ENCODE peak calls at places on chromosome 13, in four cellular contexts. R, N, X and H are unnamed samples.

GRCh38 chr13:41916173-41916954 is 44.5 kb downstream of the VWA8 start:
- DNase-seq in X (peak), R (peak), N (peak), H (peak)

GRCh38 chr13:51675877-51676276 is 91.6 kb downstream of the WDFY2 start:
- DNase-seq in X (no peak), R (no peak), N (no peak), H (no peak)

GRCh38 chr13:76297331-76297730 is 588.9 kb downstream of the KCTD12 start:
- DNase-seq in X (no peak), N (no peak), R (no peak), H (no peak)

GRCh38 chr13:26590379-26590778 is 32.9 kb downstream of the WASF3 start:
- DNase-seq in R (no peak), N (no peak), X (no peak), H (no peak)

GRCh38 chr13:20006206-20006605 is 47.7 kb downstream of the ZMYM2 start:
- DNase-seq in X (peak), R (no peak), N (peak), H (peak)

GRCh38 chr13:20305587-20305986 is 73.5 kb upstream of the GJB6 start:
- DNase-seq in R (no peak), N (no peak), X (no peak), H (no peak)

GRCh38 chr13:57784633-57785032 is 153.1 kb downstream of the PCDH17 start:
- DNase-seq in R (no peak), X (no peak), N (no peak), H (no peak)

GRCh38 chr13:29819157-29819556 is 31.3 kb downstream of the UBL3 start:
- DNase-seq in R (no peak), N (no peak), X (no peak), H (no peak)

GRCh38 chr13:107119989-107120881 is 552.3 kb upstream of the ARGLU1 start:
- DNase-seq in N (no peak), X (no peak), R (no peak), H (no peak)

GRCh38 chr13:111153977-111154332 is 38.8 kb downstream of the ARHGEF7 start:
- DNase-seq in R (no peak), X (no peak), N (peak), H (peak)

GRCh38 chr13:26132756-26133155 is 80.9 kb upstream of the SHISA2 start:
- DNase-seq in N (peak), R (no peak), X (no peak), H (no peak)

GRCh38 chr13:80399340-80400163 is 58.6 kb upstream of the SPRY2 start:
- DNase-seq in X (no peak), R (no peak), N (no peak), H (peak)

GRCh38 chr13:50588736-50589135 is 254.8 kb downstream of the DLEU7 start:
- DNase-seq in R (no peak), N (peak), X (no peak), H (peak)

GRCh38 chr13:42991892-42992584 is at the start of gene EPSTI1:
- DNase-seq in R (peak), X (peak), N (peak), H (peak)

GRCh38 chr13:47896546-47896945 is 104.5 kb downstream of the SUCLA2 start:
- DNase-seq in N (no peak), X (no peak), R (no peak), H (no peak)

GRCh38 chr13:72694314-72694713 is 33.1 kb downstream of the MZT1 start:
- DNase-seq in N (no peak), R (no peak), X (no peak), H (no peak)

GRCh38 chr13:37340911-37341670 is 235.6 kb upstream of the CSNK1A1L start:
- DNase-seq in N (no peak), R (no peak), X (no peak), H (no peak)

GRCh38 chr13:40152145-40152544 is 496.7 kb downstream of the COG6 start:
- DNase-seq in X (peak), N (peak), R (no peak), H (peak)

GRCh38 chr13:80979035-80979641 is 638.2 kb upstream of the SPRY2 start:
- DNase-seq in N (peak), X (peak), R (no peak), H (peak)

GRCh38 chr13:20383058-20383457 is 142.6 kb downstream of the CRYL1 start:
- DNase-seq in R (no peak), N (no peak), X (no peak), H (no peak)

GRCh38 chr13:27556109-27556508 is 64.2 kb downstream of the LNX2 start:
- DNase-seq in X (peak), N (peak), R (no peak), H (peak)

GRCh38 chr13:76991432-76991795 is 467 bp upstream of the CLN5 start:
- DNase-seq in N (no peak), X (no peak), R (peak), H (no peak)

GRCh38 chr13:49219647-49220034 is 497 bp upstream of the MLNR start:
- DNase-seq in R (no peak), X (no peak), N (peak), H (no peak)

GRCh38 chr13:107211073-107211472 is 643.1 kb upstream of the ARGLU1 start:
- DNase-seq in N (peak), X (peak), R (no peak), H (peak)

GRCh38 chr13:30608364-30608763 is 9.4 kb upstream of the USPL1 start:
- DNase-seq in R (no peak), N (no peak), X (no peak), H (no peak)

GRCh38 chr13:54415753-54416366 is 1387.2 kb downstream of the OLFM4 start:
- DNase-seq in X (no peak), R (no peak), N (no peak), H (no peak)

GRCh38 chr13:93502071-93502470 is 275.5 kb downstream of the GPC6 start:
- DNase-seq in N (no peak), X (no peak), R (no peak), H (no peak)

GRCh38 chr13:105069106-105069505 is 1466.4 kb downstream of the EFNB2 start:
- DNase-seq in N (peak), R (no peak), X (no peak), H (no peak)

GRCh38 chr13:113422790-113423189 is 30.5 kb downstream of the ADPRHL1 start:
- DNase-seq in X (no peak), N (no peak), R (no peak), H (peak)

GRCh38 chr13:113420833-113421600 is 32.3 kb downstream of the ADPRHL1 start:
- DNase-seq in X (no peak), R (no peak), N (no peak), H (no peak)

GRCh38 chr13:113423225-113424170 is 29.8 kb downstream of the ADPRHL1 start:
- DNase-seq in N (no peak), X (no peak), R (no peak), H (no peak)

GRCh38 chr13:113419531-113420183 is 33.6 kb downstream of the ADPRHL1 start:
- DNase-seq in X (no peak), R (no peak), N (no peak), H (no peak)

GRCh38 chr13:113421673-113422270 is 31.5 kb downstream of the ADPRHL1 start:
- DNase-seq in X (peak), N (no peak), R (no peak), H (peak)
- H3K4me3 ChIP-seq in X (no peak), N (no peak), R (no peak), H (peak)

DNA sequence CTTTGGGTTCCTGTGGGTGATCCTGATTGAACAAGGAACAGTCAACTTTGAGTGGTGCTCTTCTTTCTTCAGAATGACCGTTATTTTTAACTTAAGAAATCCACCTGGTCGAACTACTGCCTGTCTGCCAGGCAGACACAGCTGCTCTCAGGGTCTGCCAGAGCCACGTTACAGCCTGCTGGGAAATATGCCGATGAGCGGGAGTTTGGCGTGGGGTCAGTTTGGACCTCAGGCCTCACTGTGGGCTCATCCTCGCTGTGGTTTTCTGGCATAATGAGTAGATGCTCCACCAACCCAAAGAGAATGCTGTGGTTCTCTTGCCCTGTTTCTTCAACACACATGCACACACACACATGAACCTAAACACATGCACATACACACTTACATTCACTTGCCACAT is 598.5 kb upstream of the KLF12 start:
- DNase-seq in N (no peak), X (no peak), R (no peak), H (no peak)
- H3K4me3 ChIP-seq in N (no peak), X (no peak), R (no peak), H (no peak)

DNA sequence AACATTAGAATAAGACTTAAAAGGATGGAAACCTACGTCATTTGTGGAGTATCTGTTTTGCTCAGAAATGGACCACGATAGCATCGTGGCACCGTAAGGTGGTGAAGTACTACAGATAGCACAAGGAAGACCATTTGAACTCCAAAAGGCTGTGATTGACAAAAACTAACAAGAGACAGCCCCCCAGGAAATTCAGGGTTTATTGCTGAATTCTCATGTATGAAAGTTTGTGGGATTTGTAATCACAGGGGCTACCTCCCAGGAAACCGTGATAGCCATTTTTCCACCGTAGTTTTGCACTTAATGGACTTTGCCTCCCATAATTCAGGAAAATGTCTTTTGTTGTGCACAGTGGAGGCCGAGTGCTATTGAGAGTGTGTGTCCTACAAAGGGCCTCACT is 182.8 kb downstream of the COL4A1 start:
- DNase-seq in X (no peak), R (no peak), N (no peak), H (no peak)
- H3K4me3 ChIP-seq in X (no peak), R (no peak), N (no peak), H (no peak)

GRCh38 chr13:99991806-99992242 is 10.2 kb downstream of the ZIC2 start:
- DNase-seq in N (no peak), X (no peak), R (no peak), H (no peak)
- H3K4me3 ChIP-seq in N (no peak), X (peak), R (no peak), H (no peak)

GRCh38 chr13:78608254-78608704 is 4.9 kb upstream of the POU4F1 start:
- DNase-seq in X (no peak), N (no peak), R (no peak), H (no peak)

GRCh38 chr13:78609464-78610205 is 6.3 kb upstream of the POU4F1 start:
- DNase-seq in X (no peak), R (no peak), N (no peak), H (no peak)

GRCh38 chr13:78606471-78607408 is 3.4 kb upstream of the POU4F1 start:
- DNase-seq in X (no peak), N (no peak), R (no peak), H (no peak)

GRCh38 chr13:78608705-78609463 is 5.5 kb upstream of the POU4F1 start:
- DNase-seq in N (no peak), R (no peak), X (no peak), H (peak)

DNA sequence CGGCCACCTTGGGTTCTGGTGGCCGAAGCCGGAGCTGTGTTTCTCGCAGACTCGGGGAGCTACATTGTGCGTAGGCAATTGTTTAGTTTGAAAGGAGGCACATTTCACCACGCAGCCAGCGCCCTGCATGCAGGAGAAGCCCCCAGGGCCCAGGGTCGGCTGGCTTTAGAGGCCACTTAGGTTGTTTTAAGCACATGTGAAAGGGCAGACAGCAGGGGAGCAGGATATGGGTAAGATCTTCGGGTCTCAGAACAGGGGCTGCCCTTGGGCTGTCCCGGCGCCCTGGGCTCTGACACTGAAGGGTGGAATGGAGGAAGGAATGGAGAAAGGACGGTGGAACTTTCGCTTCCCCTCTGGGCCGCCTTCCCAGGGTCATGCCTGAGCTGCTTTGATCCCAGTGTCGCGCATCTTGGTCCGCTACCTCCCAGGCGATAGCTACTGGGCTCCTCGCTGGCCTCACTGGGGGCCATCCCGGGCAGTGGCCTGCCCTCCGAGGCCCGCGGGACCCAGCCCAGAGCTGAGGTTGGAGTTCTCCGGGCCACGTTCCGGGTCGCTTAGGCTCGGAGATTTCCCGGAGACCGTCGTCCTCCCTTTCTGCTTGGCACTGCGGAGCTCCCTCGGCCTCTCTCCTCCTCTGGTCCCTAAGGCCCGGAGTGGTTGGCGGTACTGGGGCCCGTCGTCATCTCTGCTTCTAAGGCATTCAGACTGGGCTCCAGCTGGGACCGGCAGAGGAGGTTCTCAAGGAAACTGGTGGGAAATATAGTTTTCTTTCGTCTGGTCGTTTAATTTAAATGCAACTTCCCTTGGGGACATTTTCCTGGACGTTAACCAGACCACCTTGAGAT is 4.3 kb upstream of the POU4F1 start:
- DNase-seq in X (no peak), R (no peak), N (no peak), H (no peak)
- H3K4me3 ChIP-seq in X (no peak), R (no peak), N (no peak), H (no peak)

DNA sequence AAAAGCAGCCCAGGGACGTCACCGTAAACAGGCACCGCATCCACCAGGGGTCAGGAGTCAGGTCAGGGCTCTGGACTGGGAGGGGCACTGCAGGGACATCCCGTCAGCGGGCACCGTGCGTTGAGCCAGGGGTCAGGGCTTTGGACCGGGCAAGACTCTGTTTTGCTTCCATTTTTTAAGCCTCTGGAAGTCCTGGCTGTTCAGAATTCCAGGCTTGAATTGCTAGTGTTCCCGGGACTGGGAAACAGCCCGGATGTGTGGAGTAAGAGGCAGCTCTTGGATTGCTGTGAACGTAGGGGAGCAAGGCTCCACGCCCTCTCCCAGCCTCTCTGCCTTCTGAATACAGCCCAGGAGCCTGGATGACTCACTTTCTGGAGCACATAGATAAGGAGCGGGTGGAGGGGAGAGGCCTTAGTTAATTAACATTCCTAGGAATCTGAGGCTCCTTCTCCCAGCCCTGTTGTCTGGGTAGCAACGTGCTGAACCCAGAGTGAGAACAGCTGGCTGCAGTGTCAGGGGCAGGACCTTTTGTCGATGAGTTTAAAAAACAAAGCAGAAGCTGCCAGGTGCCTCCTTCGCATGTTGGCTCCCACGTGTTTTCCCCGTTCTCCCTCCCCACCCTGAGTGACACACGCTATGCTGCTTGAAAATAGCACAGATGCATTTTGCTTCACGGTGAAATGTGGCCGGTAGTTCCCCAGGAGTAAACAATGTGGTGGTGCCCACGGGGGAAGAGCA is 21.9 kb downstream of the ATP11A start:
- DNase-seq in X (peak), N (peak), R (no peak), H (peak)
- H3K4me3 ChIP-seq in X (peak), N (peak), R (no peak), H (peak)

GRCh38 chr13:44257806-44258205 is 115.8 kb upstream of the SERP2 start:
- DNase-seq in X (no peak), R (no peak), N (peak), H (no peak)

GRCh38 chr13:44263920-44264610 is 109.6 kb upstream of the SERP2 start:
- DNase-seq in X (no peak), R (no peak), N (peak), H (no peak)

DNA sequence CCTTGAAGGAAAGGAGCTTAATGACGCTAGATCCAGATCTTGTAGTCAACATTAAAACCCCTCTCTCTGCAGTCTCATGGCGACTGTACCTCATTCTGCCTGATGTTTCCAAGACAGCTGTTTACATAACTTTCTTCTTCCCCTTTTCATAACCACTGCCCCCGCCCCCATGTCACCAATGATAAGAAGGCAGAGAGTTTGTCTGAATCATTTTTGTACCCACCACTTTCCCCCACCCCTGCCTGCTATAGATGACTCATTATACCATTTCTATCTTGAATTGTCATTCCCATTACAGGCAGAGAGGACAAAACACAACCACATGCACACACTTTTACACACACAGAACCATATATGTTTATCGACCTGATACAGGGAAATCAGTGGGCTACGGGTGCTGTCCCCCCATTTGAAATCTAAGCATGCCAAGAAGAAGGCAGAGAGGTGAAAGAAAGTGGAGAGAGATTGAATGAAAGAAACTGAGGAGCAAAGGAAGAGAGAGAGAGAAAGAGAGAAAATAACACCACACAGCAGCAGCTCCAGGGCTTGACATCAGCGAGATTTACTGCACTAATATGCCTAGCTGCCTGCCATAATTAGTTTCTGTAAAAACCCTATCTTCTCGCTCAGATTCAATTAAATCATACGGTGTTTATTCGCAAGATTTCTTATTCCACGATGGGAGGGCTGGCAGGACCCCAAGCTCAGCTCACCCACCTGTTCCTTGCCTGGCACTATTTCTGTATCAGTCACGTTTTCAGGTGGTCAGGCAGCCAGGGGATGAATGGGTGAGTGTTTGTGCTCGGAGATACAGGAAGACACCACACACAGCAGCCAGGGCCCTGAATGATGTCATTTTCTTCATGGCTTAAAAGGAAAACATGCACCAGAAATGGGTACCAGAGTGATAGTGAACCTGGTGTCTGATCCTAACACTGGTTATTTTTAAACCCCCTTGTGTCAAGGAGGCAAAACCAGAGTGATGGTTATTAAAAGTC is 114.3 kb upstream of the SERP2 start:
- DNase-seq in N (peak), X (no peak), R (peak), H (no peak)
- H3K4me3 ChIP-seq in N (no peak), X (no peak), R (no peak), H (no peak)